ENCODE peak calls at places on chromosomes 4 and X, in seven cellular contexts. P is astrocyte of the spinal cord; R is lower lobe of right lung; S is activated CD8-positive, alpha-beta memory T cell treated with anti-CD3 and anti-CD28 coated beads, Interleukin-2, amount 50 U/mL, for 4 hours; J is astrocyte of the hippocampus; N is brain microvascular endothelial cell; C is dorsolateral prefrontal cortex. Z is an unnamed sample.

GRCh38 chrX:18994713-18995112 is 10.8 kb upstream of the PHKA2 start:
- DNase-seq in N (peak; percentile 62), P (peak; percentile 66), S (no peak), C (no peak), R (no peak), J (peak; percentile 49), Z (no peak)

GRCh38 chr4:85825937-85826678 is 351.2 kb downstream of the ARHGAP24 start:
- DNase-seq in J (peak; percentile 87), S (no peak), C (no peak), R (no peak), N (peak; percentile 46), P (peak; percentile 66), Z (no peak)

GRCh38 chr4:162497564-162498167 is 333.9 kb upstream of the FSTL5 start:
- DNase-seq in P (peak; percentile 48), R (no peak), C (no peak), S (no peak), J (peak; percentile 58), N (peak; percentile 5), Z (no peak)

GRCh38 chr4:109266891-109267290 is 35.6 kb downstream of the COL25A1 start:
- DNase-seq in R (no peak), C (no peak), S (no peak), J (no peak), N (no peak), P (no peak), Z (no peak)

GRCh38 chrX:78048036-78048435 is 56.0 kb upstream of the PGK1 start:
- DNase-seq in R (no peak), N (no peak), S (no peak), C (no peak), J (no peak), P (no peak), Z (no peak)

GRCh38 chr4:168509786-168510185 is 12.9 kb downstream of the PALLD start:
- DNase-seq in S (no peak), P (no peak), C (no peak), N (peak; percentile 40), R (no peak), J (no peak), Z (no peak)

GRCh38 chrX:150196300-150196699 is 166.8 kb upstream of the MAMLD1 start:
- DNase-seq in J (no peak), N (no peak), S (no peak), R (no peak), P (no peak), C (no peak), Z (no peak)

GRCh38 chrX:48816014-48816810 is 10.1 kb upstream of the ERAS start:
- DNase-seq in P (no peak), R (no peak), C (no peak), J (no peak), N (no peak), S (no peak), Z (no peak)

GRCh38 chrX:42714981-42715688 is 62.8 kb downstream of the PPP1R2C start:
- DNase-seq in R (peak; percentile 69), J (peak; percentile 81), N (no peak), C (peak; percentile 71), S (peak; percentile 32), P (peak; percentile 38), Z (peak; percentile 77)

GRCh38 chr4:151302432-151302831 is 23.0 kb downstream of the SH3D19 start:
- DNase-seq in P (peak; percentile 51), C (no peak), N (no peak), J (peak; percentile 53), R (no peak), S (no peak), Z (no peak)

GRCh38 chr4:119025916-119026661 is 109.5 kb upstream of the MYOZ2 start:
- DNase-seq in N (peak; percentile 78), P (peak; percentile 69), C (no peak), J (peak; percentile 58), R (no peak), S (no peak), Z (peak; percentile 44)

GRCh38 chr4:20805716-20806115 is 105.5 kb downstream of the PACRGL start:
- DNase-seq in C (no peak), J (no peak), N (no peak), P (peak; percentile 6), S (no peak), R (no peak), Z (no peak)